ENCODE peak calls at places on chromosomes 3 and 15, in eight cellular contexts. C is activated T-helper 1 cell treated with anti-CD3 and anti-CD28 coated beads, Interleukin-12 subunit alpha, Interleukin-12 subunit beta, Interleukin-2, Interleukin-4 antibody, amounts not matched to agents 30 ng/mL and 10 ng/mL and 1 ng/mL, durations not matched to agents 14 hours and 24 hours and 36 hours; F is heart left ventricle; J is tibial artery; N is anterior cingulate cortex; E is stimulated activated CD8-positive, alpha-beta memory T cell treated with anti-CD3 and anti-CD28 coated beads, Interleukin-12 subunit alpha, Interleukin-12 subunit beta, amount 100 ng/mL, for 4 hours; Z is GM23248; O is brain microvascular endothelial cell. G is an unnamed sample.

GRCh38 chr3:113620091-113620490 is 76.4 kb downstream of the USF3 start:
- DNase-seq in C (no peak), N (no peak), Z (no peak), O (no peak), J (no peak), E (no peak), F (no peak), G (no peak)

GRCh38 chr3:172228041-172228440 is 188.7 kb downstream of the FNDC3B start:
- DNase-seq in C (no peak), O (no peak), Z (no peak), F (no peak), J (no peak), N (no peak), E (no peak), G (no peak)

GRCh38 chr15:68425428-68426060 is 6.4 kb downstream of the ITGA11 start:
- DNase-seq in Z (peak; percentile 90), E (no peak), J (no peak), F (no peak), C (no peak), O (no peak), N (no peak), G (no peak)

GRCh38 chr15:100704281-100705055 is 102.1 kb downstream of the ASB7 start:
- DNase-seq in C (no peak), J (no peak), Z (peak; percentile 97), N (no peak), F (no peak), O (peak; percentile 77), E (no peak), G (peak; percentile 3)

GRCh38 chr3:32226875-32227500 is 11.5 kb upstream of the CMTM8 start:
- DNase-seq in Z (peak; percentile 66), O (peak; percentile 53), E (no peak), F (no peak), J (no peak), C (no peak), N (no peak), G (peak; percentile 75)

GRCh38 chr3:178629430-178630178 is 93.4 kb downstream of the KCNMB2 start:
- DNase-seq in J (no peak), N (no peak), O (no peak), F (no peak), Z (no peak), C (no peak), E (no peak), G (no peak)

GRCh38 chr15:90414408-90415028 is 26.5 kb downstream of the IQGAP1 start:
- DNase-seq in O (peak; percentile 93), E (no peak), Z (peak; percentile 86), C (no peak), N (no peak), F (no peak), J (no peak), G (no peak)

GRCh38 chr3:164233951-164234350 is 844.3 kb downstream of the SI start:
- DNase-seq in Z (no peak), O (no peak), F (no peak), J (no peak), E (no peak), C (no peak), N (no peak), G (peak; percentile 70)

GRCh38 chr15:84734794-84735479 is 13.5 kb upstream of the ZNF592 start:
- DNase-seq in N (no peak), Z (no peak), C (peak; percentile 67), E (peak; percentile 40), J (peak; percentile 48), F (peak; percentile 45), O (peak; percentile 54), G (peak; percentile 93)

G was measured in kidney glomerular epithelial cell.